ENCODE peak calls at places on chromosomes 7 and 10, in six cellular contexts. One of them, this sample, is unnamed.

GRCh38 chr7:127154958-127155357 is 97.8 kb downstream of the GRM8 start:
- DNase-seq in body of pancreas: no peak
- DNase-seq in CD8-positive, alpha-beta memory T cell: no peak
- DNase-seq in AG04450: no peak
- DNase-seq in endodermal cell: no peak
- DNase-seq in CD4-positive, alpha-beta T cell: no peak
- DNase-seq in this sample: no peak

GRCh38 chr10:77801474-77802238 is 124.9 kb downstream of the DLG5 start:
- DNase-seq in CD8-positive, alpha-beta memory T cell: peak
- DNase-seq in AG04450: no peak
- DNase-seq in CD4-positive, alpha-beta T cell: no peak
- DNase-seq in body of pancreas: no peak
- DNase-seq in endodermal cell: no peak
- DNase-seq in this sample: peak

GRCh38 chr10:97321032-97321806 is 2.1 kb downstream of the FRAT1 start:
- DNase-seq in CD4-positive, alpha-beta T cell: no peak
- DNase-seq in endodermal cell: peak
- DNase-seq in AG04450: no peak
- DNase-seq in body of pancreas: peak
- DNase-seq in CD8-positive, alpha-beta memory T cell: no peak
- DNase-seq in this sample: no peak

GRCh38 chr7:92669616-92670153 is 79.5 kb upstream of the FAM133B start:
- DNase-seq in AG04450: no peak
- DNase-seq in endodermal cell: no peak
- DNase-seq in CD8-positive, alpha-beta memory T cell: no peak
- DNase-seq in body of pancreas: no peak
- DNase-seq in CD4-positive, alpha-beta T cell: no peak
- DNase-seq in this sample: peak

GRCh38 chr10:48219194-48219593 is 55.3 kb downstream of the FRMPD2 start:
- DNase-seq in AG04450: no peak
- DNase-seq in CD4-positive, alpha-beta T cell: no peak
- DNase-seq in endodermal cell: no peak
- DNase-seq in CD8-positive, alpha-beta memory T cell: no peak
- DNase-seq in body of pancreas: no peak
- DNase-seq in this sample: no peak

GRCh38 chr10:5564537-5565204 is 39.9 kb downstream of the CALML3 start:
- DNase-seq in endodermal cell: peak
- DNase-seq in CD4-positive, alpha-beta T cell: peak
- DNase-seq in AG04450: no peak
- DNase-seq in body of pancreas: no peak
- DNase-seq in CD8-positive, alpha-beta memory T cell: no peak
- DNase-seq in this sample: no peak

GRCh38 chr7:127417346-127417745 is 24.8 kb upstream of the ZNF800 start:
- DNase-seq in endodermal cell: no peak
- DNase-seq in AG04450: no peak
- DNase-seq in CD4-positive, alpha-beta T cell: no peak
- DNase-seq in body of pancreas: no peak
- DNase-seq in CD8-positive, alpha-beta memory T cell: no peak
- DNase-seq in this sample: no peak

GRCh38 chr7:49788455-49789059 is 15.1 kb downstream of the VWC2 start:
- DNase-seq in endodermal cell: no peak
- DNase-seq in body of pancreas: no peak
- DNase-seq in AG04450: no peak
- DNase-seq in CD4-positive, alpha-beta T cell: no peak
- DNase-seq in CD8-positive, alpha-beta memory T cell: no peak
- DNase-seq in this sample: no peak

DNA sequence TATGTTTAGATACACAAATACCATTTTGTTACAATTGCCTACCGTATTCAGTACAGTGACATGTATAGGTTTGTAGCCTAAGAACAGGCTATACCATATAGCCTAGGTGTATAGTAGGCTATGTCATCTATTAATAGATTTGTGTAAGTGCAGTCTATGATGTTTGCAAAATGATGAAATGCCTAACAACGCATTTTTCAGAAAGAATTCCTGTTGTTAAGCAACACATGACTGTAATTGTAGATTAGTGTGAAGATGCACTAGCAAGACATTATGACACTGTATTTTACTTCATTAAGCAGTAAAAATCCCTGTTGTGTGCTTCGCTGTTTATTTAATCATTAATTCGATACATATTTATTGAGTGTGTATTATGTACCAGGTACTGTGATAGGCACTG is 446.0 kb downstream of the SUGCT start:
- DNase-seq in CD8-positive, alpha-beta memory T cell: no peak
- DNase-seq in body of pancreas: no peak
- DNase-seq in AG04450: no peak
- DNase-seq in CD4-positive, alpha-beta T cell: no peak
- DNase-seq in endodermal cell: no peak
- DNase-seq in this sample: no peak
- H3K27ac ChIP-seq in CD8-positive, alpha-beta memory T cell: no peak
- H3K27ac ChIP-seq in body of pancreas: no peak
- H3K27ac ChIP-seq in AG04450: no peak
- H3K27ac ChIP-seq in CD4-positive, alpha-beta T cell: no peak
- H3K27ac ChIP-seq in endodermal cell: no peak
- H3K27ac ChIP-seq in this sample: no peak

GRCh38 chr10:123863721-123864432 is 27.7 kb downstream of the CPXM2 start:
- DNase-seq in endodermal cell: peak
- DNase-seq in body of pancreas: no peak
- DNase-seq in CD8-positive, alpha-beta memory T cell: no peak
- DNase-seq in CD4-positive, alpha-beta T cell: no peak
- DNase-seq in AG04450: no peak
- DNase-seq in this sample: no peak

GRCh38 chr10:123863189-123863580 is 28.4 kb downstream of the CPXM2 start:
- DNase-seq in body of pancreas: no peak
- DNase-seq in endodermal cell: no peak
- DNase-seq in CD8-positive, alpha-beta memory T cell: no peak
- DNase-seq in CD4-positive, alpha-beta T cell: no peak
- DNase-seq in AG04450: no peak
- DNase-seq in this sample: no peak

GRCh38 chr10:123864923-123865322 is 26.7 kb downstream of the CPXM2 start:
- DNase-seq in body of pancreas: no peak
- DNase-seq in AG04450: no peak
- DNase-seq in CD8-positive, alpha-beta memory T cell: no peak
- DNase-seq in endodermal cell: no peak
- DNase-seq in CD4-positive, alpha-beta T cell: no peak
- DNase-seq in this sample: no peak

GRCh38 chr10:123860856-123861255 is 30.8 kb downstream of the CPXM2 start:
- DNase-seq in body of pancreas: no peak
- DNase-seq in CD4-positive, alpha-beta T cell: no peak
- DNase-seq in CD8-positive, alpha-beta memory T cell: no peak
- DNase-seq in endodermal cell: no peak
- DNase-seq in AG04450: no peak
- DNase-seq in this sample: no peak

GRCh38 chr10:123862421-123863188 is 29.0 kb downstream of the CPXM2 start:
- DNase-seq in body of pancreas: no peak
- DNase-seq in CD4-positive, alpha-beta T cell: no peak
- DNase-seq in AG04450: no peak
- DNase-seq in CD8-positive, alpha-beta memory T cell: no peak
- DNase-seq in endodermal cell: no peak
- DNase-seq in this sample: no peak
- H3K27ac ChIP-seq in body of pancreas: no peak
- H3K27ac ChIP-seq in CD4-positive, alpha-beta T cell: no peak
- H3K27ac ChIP-seq in AG04450: no peak
- H3K27ac ChIP-seq in CD8-positive, alpha-beta memory T cell: no peak
- H3K27ac ChIP-seq in endodermal cell: no peak
- H3K27ac ChIP-seq in this sample: no peak

GRCh38 chr10:123560301-123561144 is 105.6 kb upstream of the GPR26 start:
- DNase-seq in CD8-positive, alpha-beta memory T cell: no peak
- DNase-seq in endodermal cell: peak
- DNase-seq in AG04450: no peak
- DNase-seq in body of pancreas: no peak
- DNase-seq in CD4-positive, alpha-beta T cell: no peak
- DNase-seq in this sample: no peak

GRCh38 chr10:123557366-123558108 is 108.6 kb upstream of the GPR26 start:
- DNase-seq in body of pancreas: no peak
- DNase-seq in endodermal cell: peak
- DNase-seq in AG04450: no peak
- DNase-seq in CD4-positive, alpha-beta T cell: no peak
- DNase-seq in CD8-positive, alpha-beta memory T cell: no peak
- DNase-seq in this sample: no peak

GRCh38 chr10:123559823-123560092 is 106.4 kb upstream of the GPR26 start:
- DNase-seq in body of pancreas: no peak
- DNase-seq in CD4-positive, alpha-beta T cell: no peak
- DNase-seq in CD8-positive, alpha-beta memory T cell: no peak
- DNase-seq in endodermal cell: no peak
- DNase-seq in AG04450: no peak
- DNase-seq in this sample: no peak

GRCh38 chr10:123559066-123559822 is 106.9 kb upstream of the GPR26 start:
- DNase-seq in endodermal cell: peak
- DNase-seq in CD8-positive, alpha-beta memory T cell: peak
- DNase-seq in CD4-positive, alpha-beta T cell: peak
- DNase-seq in body of pancreas: peak
- DNase-seq in AG04450: no peak
- DNase-seq in this sample: no peak

GRCh38 chr10:123558651-123559050 is 107.5 kb upstream of the GPR26 start:
- DNase-seq in body of pancreas: no peak
- DNase-seq in endodermal cell: peak
- DNase-seq in CD4-positive, alpha-beta T cell: no peak
- DNase-seq in CD8-positive, alpha-beta memory T cell: no peak
- DNase-seq in AG04450: no peak
- DNase-seq in this sample: no peak
- H3K27ac ChIP-seq in body of pancreas: no peak
- H3K27ac ChIP-seq in endodermal cell: no peak
- H3K27ac ChIP-seq in CD4-positive, alpha-beta T cell: no peak
- H3K27ac ChIP-seq in CD8-positive, alpha-beta memory T cell: no peak
- H3K27ac ChIP-seq in AG04450: no peak
- H3K27ac ChIP-seq in this sample: no peak

GRCh38 chr10:79145174-79145483 is 76.4 kb downstream of the ZMIZ1 start:
- DNase-seq in AG04450: no peak
- DNase-seq in CD4-positive, alpha-beta T cell: no peak
- DNase-seq in endodermal cell: peak
- DNase-seq in CD8-positive, alpha-beta memory T cell: no peak
- DNase-seq in body of pancreas: no peak
- DNase-seq in this sample: no peak

GRCh38 chr10:79147306-79147705 is 78.5 kb downstream of the ZMIZ1 start:
- DNase-seq in CD8-positive, alpha-beta memory T cell: no peak
- DNase-seq in AG04450: no peak
- DNase-seq in CD4-positive, alpha-beta T cell: no peak
- DNase-seq in endodermal cell: no peak
- DNase-seq in body of pancreas: no peak
- DNase-seq in this sample: no peak

GRCh38 chr10:79146611-79147130 is 77.9 kb downstream of the ZMIZ1 start:
- DNase-seq in CD4-positive, alpha-beta T cell: no peak
- DNase-seq in AG04450: no peak
- DNase-seq in endodermal cell: no peak
- DNase-seq in CD8-positive, alpha-beta memory T cell: no peak
- DNase-seq in body of pancreas: peak
- DNase-seq in this sample: no peak

GRCh38 chr10:79144341-79145173 is 75.8 kb downstream of the ZMIZ1 start:
- DNase-seq in AG04450: no peak
- DNase-seq in CD4-positive, alpha-beta T cell: no peak
- DNase-seq in body of pancreas: no peak
- DNase-seq in CD8-positive, alpha-beta memory T cell: no peak
- DNase-seq in endodermal cell: no peak
- DNase-seq in this sample: no peak

DNA sequence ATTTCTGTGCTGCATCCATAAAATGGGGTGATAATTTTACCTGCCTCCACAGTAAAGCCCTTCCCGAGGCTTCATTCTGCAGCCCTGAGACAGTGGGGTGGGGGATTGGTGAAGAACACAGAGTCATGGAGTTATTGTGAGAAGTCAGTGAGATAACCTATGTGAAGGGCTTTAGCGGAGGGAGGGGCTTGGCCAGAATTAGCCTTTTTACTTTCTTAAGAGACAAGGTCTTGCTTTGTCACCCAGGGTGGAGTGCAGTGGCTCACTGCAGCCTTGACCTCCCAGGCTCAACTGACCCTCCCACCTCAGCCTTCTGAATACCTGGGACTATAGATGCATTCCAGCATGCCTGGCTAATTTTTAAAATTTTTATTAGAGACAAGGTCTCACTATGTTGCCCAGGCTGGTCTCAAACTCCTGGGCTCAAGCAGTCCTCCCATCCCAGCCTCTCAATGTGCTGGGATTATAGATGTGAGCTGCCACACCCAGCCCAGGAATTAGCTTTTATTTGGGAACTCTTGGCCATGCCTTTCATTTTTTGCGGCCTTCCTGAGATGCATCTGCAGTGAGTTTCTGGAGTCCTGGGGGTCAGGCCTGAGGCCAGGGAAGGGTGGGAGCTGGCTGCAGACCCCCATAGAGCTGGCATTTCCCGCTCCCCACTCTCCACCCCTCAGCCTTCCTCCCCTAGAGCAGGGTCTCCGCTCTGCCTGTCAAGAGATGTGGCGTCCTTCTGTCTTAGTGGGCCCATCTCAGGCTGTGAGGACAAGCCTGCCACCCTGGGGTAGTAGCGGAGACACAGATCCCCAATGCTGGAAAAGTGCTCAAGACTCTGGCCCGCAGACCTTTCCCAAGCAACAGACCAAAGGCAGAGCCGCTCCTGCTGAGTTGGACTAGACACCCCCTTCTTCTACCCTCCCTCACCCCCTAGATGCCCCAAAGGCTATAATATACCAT is 77.0 kb downstream of the ZMIZ1 start:
- DNase-seq in body of pancreas: no peak
- DNase-seq in AG04450: no peak
- DNase-seq in CD4-positive, alpha-beta T cell: no peak
- DNase-seq in CD8-positive, alpha-beta memory T cell: no peak
- DNase-seq in endodermal cell: no peak
- DNase-seq in this sample: no peak
- H3K27ac ChIP-seq in body of pancreas: peak
- H3K27ac ChIP-seq in AG04450: peak
- H3K27ac ChIP-seq in CD4-positive, alpha-beta T cell: peak
- H3K27ac ChIP-seq in CD8-positive, alpha-beta memory T cell: no peak
- H3K27ac ChIP-seq in endodermal cell: peak
- H3K27ac ChIP-seq in this sample: no peak